ENCODE peak calls at places on chromosomes 12 and 14, in eight cellular contexts. I is pancreas, P is HCT116, X is Panc1, J is sigmoid colon, Y is MM.1S, A is SJSA1, Z is trophoblast cell. L is an unnamed sample.
A peak's percentile ranks its signal among the peaks of the same experiment; 100 is the strongest.

GRCh38 chr12:56628671-56629458 is 1.3 kb downstream of the BAZ2A start:
- DNase-seq in A (peak; percentile 55), P (no peak), Y (peak; percentile 89), X (no peak), J (peak; percentile 81), Z (peak; percentile 30), I (peak; percentile 59), L (no peak)

GRCh38 chr14:37598973-37599526 is 3.6 kb downstream of the TTC6 start:
- DNase-seq in Z (no peak), A (no peak), I (no peak), Y (no peak), P (no peak), X (no peak), J (no peak), L (no peak)

GRCh38 chr14:75794615-75795038 is 133.6 kb downstream of the TTLL5 start:
- DNase-seq in I (no peak), X (peak; percentile 8), Z (no peak), Y (no peak), J (no peak), P (peak; percentile 7), A (no peak), L (no peak)

GRCh38 chr12:88753074-88753473 is 172.8 kb upstream of the KITLG start:
- DNase-seq in I (no peak), X (no peak), Y (no peak), A (no peak), P (no peak), Z (no peak), J (no peak), L (no peak)

GRCh38 chr14:69335421-69335820 is 62.7 kb downstream of the ERH start:
- DNase-seq in I (no peak), A (no peak), J (no peak), Z (no peak), Y (no peak), P (no peak), X (no peak), L (no peak)

GRCh38 chr12:107287436-107288413 is 194.4 kb upstream of the CRY1 start:
- DNase-seq in A (peak; percentile 56), J (no peak), P (no peak), Y (no peak), X (no peak), I (no peak), Z (no peak), L (no peak)

GRCh38 chr12:30613119-30613830 is 82.4 kb downstream of the IPO8 start:
- DNase-seq in J (no peak), Z (peak; percentile 47), Y (no peak), A (no peak), I (no peak), X (no peak), P (no peak), L (no peak)

GRCh38 chr12:92046557-92046956 is 99.1 kb downstream of the BTG1 start:
- DNase-seq in A (peak; percentile 6), I (no peak), P (no peak), J (no peak), X (no peak), Y (peak; percentile 32), Z (no peak), L (no peak)

GRCh38 chr12:112418248-112418595 is 525 bp upstream of the PTPN11 start:
- DNase-seq in X (no peak), J (no peak), Z (no peak), Y (peak; percentile 7), A (no peak), I (no peak), P (no peak), L (no peak)

GRCh38 chr14:39395555-39396254 is 36.5 kb downstream of the FBXO33 start:
- DNase-seq in I (no peak), J (no peak), A (no peak), P (no peak), Z (no peak), X (no peak), Y (no peak), L (no peak)

GRCh38 chr12:129305851-129306250 is 452.6 kb downstream of the GLT1D1 start:
- DNase-seq in I (no peak), X (no peak), Y (no peak), Z (no peak), P (no peak), J (no peak), A (no peak), L (no peak)

GRCh38 chr12:68411371-68411770 is 79.2 kb upstream of the MDM1 start:
- DNase-seq in Z (no peak), I (no peak), X (no peak), J (no peak), A (no peak), Y (no peak), P (no peak), L (no peak)

GRCh38 chr12:57934804-57935203 is 6.6 kb upstream of the ATP23 start:
- DNase-seq in A (no peak), I (no peak), X (no peak), J (no peak), P (no peak), Y (no peak), Z (no peak), L (no peak)
- H3K4me3 ChIP-seq in A (peak overlapping the region; percentile 48), I (no peak overlapping the region), X (no peak overlapping the region), J (no peak overlapping the region), P (no peak overlapping the region), Y (peak overlapping the region; percentile 82), Z (no peak overlapping the region), L (no peak overlapping the region)

GRCh38 chr14:94393474-94393873 is 5.1 kb upstream of the SERPINA1 start:
- DNase-seq in Y (no peak), X (no peak), I (no peak), P (no peak), A (no peak), Z (no peak), J (no peak), L (no peak)
- H3K4me1 ChIP-seq in Y (no peaks in the 10 kb centered on the region), X (no peaks in the 10 kb centered on the region), I (peaks cover 6% of the 10 kb centered on the region), P (peaks cover 21% of the 10 kb centered on the region), A (peaks cover 37% of the 10 kb centered on the region), Z (peaks cover 12% of the 10 kb centered on the region), J (no peaks in the 10 kb centered on the region), L (peaks cover 8% of the 10 kb centered on the region)

GRCh38 chr12:132321321-132322118 is 7.9 kb downstream of the GALNT9 start:
- DNase-seq in I (peak; percentile 11), J (no peak), Y (no peak), Z (no peak), A (no peak), X (no peak), P (no peak), L (no peak)

GRCh38 chr12:132322206-132323132 is 6.9 kb downstream of the GALNT9 start:
- DNase-seq in I (peak; percentile 10), A (no peak), Z (no peak), P (no peak), X (no peak), Y (no peak), J (peak; percentile 85), L (no peak)

GRCh38 chr12:132324173-132324572 is 5.2 kb downstream of the GALNT9 start:
- DNase-seq in Y (no peak), Z (no peak), A (no peak), P (no peak), J (no peak), X (no peak), I (peak; percentile 7), L (no peak)

GRCh38 chr12:132324841-132325732 is 4.3 kb downstream of the GALNT9 start:
- DNase-seq in I (peak; percentile 7), X (no peak), Y (no peak), A (no peak), J (no peak), Z (no peak), P (no peak), L (no peak)

DNA sequence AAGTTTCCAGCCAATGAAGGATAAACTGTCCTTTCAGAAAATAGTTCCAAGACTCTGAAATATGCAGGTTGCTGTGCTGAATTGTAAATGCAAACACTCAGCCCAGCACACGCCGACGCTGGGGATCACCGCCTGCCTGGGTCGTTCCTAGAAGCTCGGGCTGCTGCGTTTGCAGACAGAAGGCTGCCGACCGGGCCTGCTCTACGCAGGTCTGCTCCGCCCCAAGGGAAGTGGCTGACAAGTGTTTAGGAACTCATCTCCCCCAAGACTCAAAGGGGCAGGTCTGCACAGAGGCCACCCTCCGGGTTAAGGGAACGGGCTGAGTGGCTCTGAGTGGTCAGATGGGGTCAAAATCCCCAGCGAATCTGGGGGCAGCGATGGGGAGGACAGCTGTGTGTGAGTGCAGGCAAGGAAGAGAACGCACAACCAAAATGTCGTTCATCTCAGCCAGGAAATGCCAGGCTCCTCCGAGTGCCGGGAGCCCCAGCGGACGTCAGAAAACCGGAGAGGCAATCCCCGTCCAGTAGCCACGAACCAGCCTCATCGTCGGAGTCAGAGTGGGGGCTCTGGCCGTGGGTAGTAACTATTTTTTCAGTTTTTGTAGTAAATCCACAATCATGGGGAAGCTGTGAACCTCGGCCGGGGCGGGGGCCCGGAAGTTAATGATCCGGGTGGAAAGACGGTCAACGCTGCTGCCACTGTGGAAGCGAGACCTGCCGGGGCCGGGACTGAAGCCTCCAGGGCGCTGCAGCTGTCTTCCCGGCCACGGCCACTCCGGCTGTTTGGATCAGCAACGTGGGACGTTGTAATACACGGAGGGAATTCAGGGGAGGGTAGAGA is 6.0 kb downstream of the GALNT9 start:
- DNase-seq in I (peak; percentile 8), P (no peak), X (no peak), Y (no peak), A (no peak), J (no peak), Z (no peak), L (no peak)
- H3K27ac ChIP-seq in I (no peak overlapping the region), P (no peak overlapping the region), X (no peak overlapping the region), Y (no peak overlapping the region), A (no peak overlapping the region), J (peak overlapping the region; percentile 52), Z (no peak overlapping the region), L (no peak overlapping the region)

DNA sequence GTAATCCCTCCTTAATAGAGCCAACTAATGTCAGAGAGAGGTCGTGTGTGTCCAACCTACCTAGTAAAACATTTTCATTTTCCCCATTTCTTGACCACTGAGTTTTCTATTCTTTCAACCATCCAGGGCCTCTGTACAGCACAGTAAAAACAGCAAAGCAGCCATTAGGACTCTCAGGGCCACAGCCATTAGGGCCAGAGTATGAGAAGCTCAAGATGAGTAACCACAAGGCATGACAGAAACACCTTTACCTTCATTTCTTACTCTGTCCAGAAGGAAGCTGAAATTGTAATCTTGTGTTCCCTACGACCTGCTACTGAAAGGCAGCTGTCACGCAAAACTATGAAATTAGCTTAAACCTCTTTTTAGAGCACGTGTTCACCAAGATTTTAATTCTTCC is 2.3 kb downstream of the SPPL3 start:
- DNase-seq in I (no peak), P (no peak), J (no peak), X (no peak), Y (no peak), Z (no peak), A (no peak), L (no peak)
- H3K4me3 ChIP-seq in I (no peak overlapping the region), P (no peak overlapping the region), J (no peak overlapping the region), X (peak overlapping the region; percentile 18), Y (no peak overlapping the region), Z (no peak overlapping the region), A (no peak overlapping the region), L (no peak overlapping the region)

GRCh38 chr14:93045965-93046695 is 69.6 kb downstream of the ITPK1 start:
- DNase-seq in I (no peak), A (peak; percentile 86), J (no peak), P (peak; percentile 28), X (no peak), Z (peak; percentile 30), Y (no peak), L (no peak)
- H3K4me1 ChIP-seq in I (peaks cover 36% of the 10 kb centered on the region), A (peaks cover 95% of the 10 kb centered on the region), J (peaks cover 83% of the 10 kb centered on the region), P (peaks cover 81% of the 10 kb centered on the region), X (peaks cover 3% of the 10 kb centered on the region), Z (peaks cover 22% of the 10 kb centered on the region), Y (no peaks in the 10 kb centered on the region), L (peaks cover 22% of the 10 kb centered on the region)

GRCh38 chr12:120639771-120640721 is at the start of gene CABP1:
- DNase-seq in Z (no peak), A (no peak), I (peak; percentile 64), X (no peak), Y (no peak), P (no peak), J (no peak), L (no peak)
- H3K27ac ChIP-seq in Z (no peak within 1 kb of the TSS), A (no peak within 1 kb of the TSS), I (no peak within 1 kb of the TSS), X (no peak within 1 kb of the TSS), Y (no peak within 1 kb of the TSS), P (peak within 1 kb of the TSS; percentile 51), J (no peak within 1 kb of the TSS), L (no peak within 1 kb of the TSS)

L was measured in iPS DF 6.9.